ENCODE peak calls at places on chromosomes 16 and 17, in ten cellular contexts. J is hepatic stellate cell; D is dermis microvascular lymphatic vessel endothelial cell; N is COR-L47; W is NCI-H1092 treated with DMSO at 0.1 percent for 48 hours; Y is activated CD8-positive, alpha-beta T cell treated with anti-CD3 and anti-CD28 coated beads, Interleukin-2, amount 10 ng/mL, durations not matched to agents 7 days and 5 days; H is activated naive CD4-positive, alpha-beta T cell treated with anti-CD3 and anti-CD28 coated beads, Interleukin-2, amount 10 ng/mL, durations not matched to agents 7 days and 5 days; X is NAMALWA; U is EL; M is DMS79 treated with DMSO at 0.1 percent for 48 hours. Z is an unnamed sample.

GRCh38 chr17:55442953-55443683 is 21.5 kb upstream of the MMD start:
- DNase-seq in Y (no peak), W (no peak), H (no peak), N (no peak), U (no peak), D (no peak), J (no peak), M (no peak), X (no peak), Z (no peak)

GRCh38 chr17:27600471-27600870 is 30.5 kb upstream of the LGALS9 start:
- DNase-seq in H (no peak), Y (no peak), U (no peak), M (no peak), X (no peak), N (no peak), J (no peak), D (no peak), W (no peak), Z (no peak)

GRCh38 chr17:3890082-3890892 is 2.6 kb downstream of the CAMKK1 start:
- DNase-seq in W (peak), X (no peak), Y (no peak), M (peak), H (no peak), U (peak), N (no peak), D (no peak), J (peak), Z (peak)

GRCh38 chr17:81419333-81419885 is 24.2 kb downstream of the BAHCC1 start:
- DNase-seq in N (peak), J (peak), M (peak), H (no peak), X (no peak), D (peak), U (peak), Y (no peak), W (peak), Z (no peak)

GRCh38 chr16:1537763-1538289 is 4.4 kb downstream of the TMEM204 start:
- DNase-seq in X (no peak), M (no peak), N (no peak), H (peak), D (no peak), J (no peak), Y (peak), U (no peak), W (no peak), Z (no peak)

GRCh38 chr17:77308768-77309726 is 168.3 kb downstream of the SEC14L1 start:
- DNase-seq in M (no peak), J (peak), X (no peak), D (no peak), N (no peak), W (no peak), U (peak), H (no peak), Y (no peak), Z (no peak)

GRCh38 chr17:76791053-76791980 is 53.4 kb downstream of the MFSD11 start:
- DNase-seq in H (peak), D (no peak), X (peak), U (peak), J (peak), W (no peak), M (no peak), N (peak), Y (peak), Z (no peak)

GRCh38 chr17:62724398-62725146 is 83.5 kb downstream of the MARCHF10 start:
- DNase-seq in U (no peak), D (no peak), N (no peak), J (no peak), W (no peak), M (no peak), X (peak), H (peak), Y (peak), Z (no peak)

GRCh38 chr17:7502987-7503386 is 18.8 kb downstream of the POLR2A start:
- DNase-seq in J (no peak), U (no peak), H (peak), D (no peak), W (no peak), N (no peak), Y (no peak), X (no peak), M (no peak), Z (no peak)

GRCh38 chr16:79612207-79612606 is 11.7 kb upstream of the MAF start:
- DNase-seq in Y (no peak), H (no peak), U (no peak), N (no peak), X (no peak), J (no peak), W (no peak), D (no peak), M (no peak), Z (no peak)

GRCh38 chr16:2816751-2817495 is at the start of gene PRSS21:
- DNase-seq in J (no peak), W (no peak), U (no peak), X (peak), D (no peak), H (peak), Y (peak), M (no peak), N (no peak), Z (no peak)

GRCh38 chr16:14302399-14303181 is 231.5 kb downstream of the MRTFB start:
- DNase-seq in H (peak), Y (no peak), D (no peak), U (peak), J (peak), N (no peak), X (peak), M (no peak), W (peak), Z (no peak)

GRCh38 chr16:35252356-35252936 is 1793.0 kb downstream of the TP53TG3F start:
- DNase-seq in X (peak), H (no peak), Y (no peak), M (no peak), J (no peak), U (no peak), N (no peak), W (no peak), D (no peak), Z (no peak)

GRCh38 chr17:69592692-69593350 is 178.3 kb downstream of the MAP2K6 start:
- DNase-seq in W (no peak), H (no peak), U (peak), D (no peak), N (no peak), Y (no peak), M (no peak), X (no peak), J (peak), Z (no peak)

GRCh38 chr16:53502331-53503269 is at the start of gene AKTIP:
- DNase-seq in W (no peak), J (no peak), M (no peak), D (no peak), U (peak), X (peak), N (no peak), Y (peak), H (peak), Z (no peak)

GRCh38 chr17:17554266-17554665 is 37.2 kb downstream of the PEMT start:
- DNase-seq in J (no peak), N (no peak), U (no peak), Y (no peak), D (no peak), M (no peak), W (no peak), H (no peak), X (no peak), Z (no peak)

GRCh38 chr17:67562036-67562435 is 155.7 kb upstream of the NOL11 start:
- DNase-seq in D (no peak), X (no peak), N (no peak), U (no peak), H (no peak), J (no peak), M (no peak), W (no peak), Y (no peak), Z (no peak)

GRCh38 chr17:46982577-46982976 is 3.5 kb upstream of the RPRML start:
- DNase-seq in M (no peak), Y (no peak), D (no peak), U (no peak), X (no peak), N (no peak), W (no peak), J (no peak), H (no peak), Z (no peak)

GRCh38 chr17:51228177-51228576 is 31.7 kb downstream of the MBTD1 start:
- DNase-seq in H (no peak), X (no peak), U (peak), J (peak), N (no peak), M (no peak), Y (no peak), D (no peak), W (no peak), Z (no peak)

GRCh38 chr17:39927101-39927927 is at the start of the genes LRRC3C and ORMDL3:
- DNase-seq in H (peak), W (peak), X (peak), U (peak), M (peak), Y (peak), N (peak), J (peak), D (peak), Z (peak)

GRCh38 chr17:36631022-36631421 is 29.6 kb downstream of the MRM1 start:
- DNase-seq in N (no peak), D (no peak), U (no peak), H (no peak), Y (no peak), X (no peak), M (no peak), W (no peak), J (no peak), Z (no peak)

GRCh38 chr17:81285179-81285878 is 9.8 kb downstream of the SLC38A10 start:
- DNase-seq in M (no peak), J (peak), N (no peak), W (no peak), U (peak), D (peak), X (no peak), Y (peak), H (peak), Z (no peak)

GRCh38 chr16:68993885-68994284 is 111.6 kb upstream of the HAS3 start:
- DNase-seq in X (no peak), D (peak), H (no peak), M (no peak), U (peak), N (no peak), J (peak), Y (no peak), W (no peak), Z (no peak)

GRCh38 chr16:67657017-67657608 is 2.9 kb downstream of the ACD start:
- DNase-seq in H (no peak), W (no peak), Y (no peak), U (no peak), M (no peak), J (no peak), N (no peak), X (no peak), D (no peak), Z (no peak)

GRCh38 chr16:63080736-63081135 is 1044.5 kb upstream of the CDH8 start:
- DNase-seq in W (no peak), Y (no peak), U (no peak), J (no peak), M (no peak), H (no peak), X (no peak), D (no peak), N (no peak), Z (no peak)

Z was measured in GOT3.